ENCODE peak calls at places on chromosomes 7 and 10, in five cellular contexts. C, K, I, V and M are unnamed samples.

GRCh38 chr10:112421731-112422130 is 25.0 kb downstream of the ZDHHC6 start:
- DNase-seq in V (no peak), C (no peak), I (no peak), K (no peak), M (no peak)

GRCh38 chr10:122632561-122632960 is 67.1 kb downstream of the C10orf120 start:
- DNase-seq in K (no peak), C (no peak), V (no peak), I (no peak), M (no peak)

GRCh38 chr10:71378341-71379117 is 18.2 kb upstream of the CDH23 start:
- DNase-seq in K (no peak), V (no peak), I (no peak), C (no peak), M (no peak)

GRCh38 chr10:11036424-11037011 is 18.8 kb downstream of the CELF2 start:
- DNase-seq in V (peak), I (no peak), C (peak), K (no peak), M (peak)

GRCh38 chr10:688287-688620 is 1.2 kb downstream of the DIP2C start:
- DNase-seq in V (no peak), C (no peak), I (no peak), K (no peak), M (no peak)

GRCh38 chr7:4753610-4754432 is 21.6 kb upstream of the AP5Z1 start:
- DNase-seq in I (peak), K (peak), V (peak), C (no peak), M (no peak)

GRCh38 chr7:16644987-16645592 is 464 bp downstream of the ANKMY2 start:
- DNase-seq in V (peak), K (peak), C (no peak), I (peak), M (no peak)

GRCh38 chr10:89425000-89425399 is 10.6 kb downstream of the IFIT5 start:
- DNase-seq in I (no peak), K (no peak), C (no peak), V (no peak), M (no peak)

GRCh38 chr10:14325325-14325955 is 5.3 kb downstream of the FRMD4A start:
- DNase-seq in V (no peak), C (no peak), K (no peak), I (peak), M (peak)

GRCh38 chr10:6610647-6611046 is 30.6 kb upstream of the PRKCQ start:
- DNase-seq in K (no peak), I (no peak), C (no peak), V (no peak), M (no peak)

GRCh38 chr7:89584896-89585295 is 569.4 kb upstream of the STEAP1 start:
- DNase-seq in I (no peak), C (no peak), K (no peak), V (no peak), M (no peak)

GRCh38 chr10:24617771-24618396 is 105.8 kb downstream of the ARHGAP21 start:
- DNase-seq in I (peak), V (peak), K (peak), C (no peak), M (peak)

GRCh38 chr10:116079355-116079754 is 193.7 kb downstream of the GFRA1 start:
- DNase-seq in K (no peak), C (no peak), V (no peak), I (no peak), M (no peak)

GRCh38 chr7:84614821-84615506 is 420.4 kb upstream of the SEMA3A start:
- DNase-seq in I (no peak), V (no peak), C (no peak), K (no peak), M (peak)

GRCh38 chr7:111266613-111267012 is 175.7 kb downstream of the LRRN3 start:
- DNase-seq in V (peak), C (peak), K (no peak), I (no peak), M (peak)

GRCh38 chr10:99435986-99436633 is 5.7 kb upstream of the GOT1 start:
- DNase-seq in K (no peak), I (no peak), V (peak), C (peak), M (peak)

GRCh38 chr10:49164587-49165188 is 23.5 kb downstream of the TMEM273 start:
- DNase-seq in I (no peak), K (no peak), C (no peak), V (peak), M (peak)

GRCh38 chr7:70408891-70409290 is 723.1 kb upstream of the GALNT17 start:
- DNase-seq in C (no peak), K (no peak), V (no peak), I (no peak), M (no peak)

GRCh38 chr10:117552156-117552620 is 9.6 kb downstream of the EMX2 start:
- DNase-seq in K (no peak), I (no peak), C (no peak), V (peak), M (no peak)

GRCh38 chr10:86411852-86412550 is 45.4 kb upstream of the GRID1 start:
- DNase-seq in V (no peak), I (no peak), C (no peak), K (no peak), M (no peak)

GRCh38 chr7:1331026-1331425 is 98.4 kb downstream of the UNCX start:
- DNase-seq in V (no peak), C (no peak), K (peak), I (peak), M (no peak)

GRCh38 chr10:30784896-30785605 is 155.5 kb upstream of the LYZL2 start:
- DNase-seq in K (peak), I (peak), C (no peak), V (peak), M (peak)

GRCh38 chr10:17427201-17427600 is 27.2 kb downstream of the ST8SIA6 start:
- DNase-seq in K (no peak), I (no peak), C (no peak), V (no peak), M (no peak)

GRCh38 chr7:82985144-82985802 is 177.4 kb downstream of the PCLO start:
- DNase-seq in I (no peak), V (no peak), K (no peak), C (no peak), M (no peak)

GRCh38 chr10:127145173-127145572 is 51.2 kb downstream of the INSYN2A start:
- DNase-seq in V (peak), K (no peak), I (no peak), C (peak), M (peak)

GRCh38 chr7:34133983-34134782 is 228.8 kb downstream of the BMPER start:
- DNase-seq in C (peak), I (no peak), V (peak), K (peak), M (peak)

GRCh38 chr7:149716932-149717307 is 56.5 kb downstream of the ZNF467 start:
- DNase-seq in V (no peak), I (no peak), C (no peak), K (no peak), M (no peak)

GRCh38 chr7:149715476-149715875 is 57.9 kb downstream of the ZNF467 start:
- DNase-seq in C (no peak), I (peak), K (no peak), V (no peak), M (no peak)

GRCh38 chr7:149714910-149715471 is 58.4 kb downstream of the ZNF467 start:
- DNase-seq in K (no peak), V (peak), C (no peak), I (peak), M (no peak)

GRCh38 chr7:149717481-149717880 is 55.9 kb downstream of the ZNF467 start:
- DNase-seq in K (no peak), V (no peak), I (no peak), C (no peak), M (no peak)

DNA sequence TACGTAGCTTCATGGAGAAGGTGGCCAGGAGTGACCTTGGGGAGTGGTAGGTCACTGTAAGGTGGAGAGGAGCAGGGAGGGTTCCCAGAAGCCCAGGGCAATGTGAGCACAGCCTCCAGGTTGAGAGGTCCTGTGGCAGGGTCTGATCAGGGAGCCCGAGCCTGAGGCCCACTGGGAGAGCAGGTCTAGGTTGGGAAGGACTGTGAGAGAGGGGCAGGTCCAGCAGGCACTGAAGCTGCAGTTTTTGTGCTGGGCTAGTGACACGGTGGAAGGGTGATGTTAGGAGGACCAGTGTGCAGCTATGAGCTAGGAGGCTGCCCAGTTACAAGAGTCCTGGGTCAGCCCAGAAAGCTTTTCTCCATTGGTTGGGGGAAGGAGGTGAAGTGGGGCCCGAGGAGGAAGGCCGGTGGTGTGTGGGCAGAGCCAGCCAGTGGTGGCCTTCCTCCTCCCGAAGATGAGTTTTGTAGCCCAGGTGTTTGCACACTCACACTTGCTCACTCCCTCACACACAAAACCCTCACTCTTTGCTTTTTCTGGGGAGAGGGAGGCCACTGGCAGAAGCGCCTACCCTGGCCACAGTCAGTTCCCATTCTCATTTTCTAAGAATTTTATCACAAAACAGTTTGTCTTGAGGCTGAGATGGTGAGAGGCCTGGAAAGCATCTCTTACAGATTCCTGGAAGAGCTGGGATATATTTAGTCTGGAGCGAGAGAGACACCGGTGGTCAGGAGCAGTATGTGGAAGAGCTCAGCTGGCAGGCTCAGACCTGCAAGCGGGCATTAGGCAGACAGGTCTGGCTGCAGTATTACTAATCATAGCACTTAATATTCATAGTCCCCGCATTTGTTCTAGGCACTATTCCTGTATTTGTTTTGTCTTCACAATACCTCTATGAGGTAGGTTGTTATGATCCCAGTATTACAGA is 57.1 kb downstream of the ZNF467 start:
- DNase-seq in K (no peak), I (no peak), C (no peak), V (peak), M (no peak)
- H3K4me3 ChIP-seq in K (peak), I (no peak), C (peak), V (peak), M (no peak)

DNA sequence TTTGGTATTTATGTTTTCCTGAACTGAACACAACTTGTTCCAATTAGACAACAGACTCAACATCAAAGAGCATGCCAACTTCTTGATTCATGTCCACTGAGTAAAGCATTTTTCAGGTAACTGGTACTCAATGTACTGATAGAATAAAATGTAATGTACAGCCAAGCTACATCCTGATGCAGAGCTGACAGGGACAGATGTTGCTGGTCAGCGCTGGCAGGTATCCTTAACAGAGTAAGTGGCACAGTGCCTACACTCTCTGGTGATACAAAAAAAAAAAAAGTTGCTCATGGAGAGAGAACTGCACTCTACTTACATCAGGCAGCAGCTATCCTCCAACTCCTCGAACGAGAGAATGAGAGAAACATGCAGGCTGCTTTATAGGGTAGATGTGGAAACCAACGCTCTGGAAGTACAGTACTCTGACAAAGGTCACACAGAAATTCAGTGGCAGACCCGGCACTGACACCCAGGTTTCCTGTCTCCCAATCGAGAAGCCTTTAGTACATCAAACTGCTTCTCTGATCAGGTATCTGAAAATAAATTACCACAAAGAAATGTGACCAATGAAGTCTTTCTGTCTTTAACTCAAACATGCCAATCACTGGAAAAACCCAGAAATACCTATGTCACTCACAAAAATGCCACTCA is 4.6 kb downstream of the ITGB1 start:
- DNase-seq in V (no peak), K (no peak), C (no peak), I (no peak), M (no peak)
- H3K4me3 ChIP-seq in V (peak), K (peak), C (peak), I (no peak), M (peak)

GRCh38 chr10:85048644-85049043 is 720.3 kb downstream of the CCSER2 start:
- DNase-seq in V (no peak), I (no peak), K (no peak), C (no peak), M (no peak)
- H3K4me3 ChIP-seq in V (no peak), I (no peak), K (no peak), C (no peak), M (no peak)

DNA sequence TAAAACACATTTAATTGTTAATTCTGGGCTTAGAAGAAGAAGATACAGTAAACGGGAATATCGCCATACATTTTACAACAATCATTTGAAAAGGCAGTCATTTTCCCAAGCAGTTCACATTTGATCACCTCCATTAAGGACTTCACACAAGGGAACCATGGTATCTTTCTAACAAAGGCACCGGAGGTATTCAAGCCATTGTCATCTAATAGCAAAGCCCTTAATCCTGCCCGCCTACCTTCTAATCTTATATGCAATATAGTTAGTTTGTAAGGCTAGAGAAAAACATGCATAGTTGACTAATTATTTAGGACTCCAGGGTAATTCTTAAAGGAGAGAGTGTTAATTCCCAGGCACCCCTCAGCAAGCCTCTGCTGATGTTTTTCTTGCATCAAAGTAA is 83.1 kb downstream of the MRPL32 start:
- DNase-seq in V (no peak), I (no peak), K (no peak), C (no peak), M (no peak)
- H3K4me3 ChIP-seq in V (no peak), I (no peak), K (no peak), C (no peak), M (no peak)